ENCODE peak calls at places on chromosome 19, in six cellular contexts. H, O, F, N, L and T are unnamed samples. For H3K9me3 and H3K4me1, the result is how much of the 10 kb centered on the place peaks cover.

GRCh38 chr19:29923653-29924052 is 18.4 kb upstream of the URI1 start:
- DNase-seq in H (no peak), O (no peak), F (no peak), N (no peak), L (no peak), T (no peak)

GRCh38 chr19:19659646-19660245 is 3.7 kb downstream of the ATP13A1 start:
- DNase-seq in H (no peak), O (no peak), F (no peak), N (no peak), L (no peak), T (no peak)

GRCh38 chr19:13149628-13150186 is 468 bp downstream of the STX10 start:
- DNase-seq in H (peak), O (peak), F (peak), N (peak), L (no peak), T (peak)

GRCh38 chr19:55358943-55359908 is 3.8 kb downstream of the GARIN5B start:
- DNase-seq in H (no peak), O (no peak), F (no peak), N (no peak), L (no peak), T (no peak)

GRCh38 chr19:55913643-55914268 is 18.4 kb downstream of the NLRP13 start:
- DNase-seq in H (no peak), O (no peak), F (no peak), N (no peak), L (no peak), T (no peak)

GRCh38 chr19:31096047-31096446 is 253.2 kb downstream of the TSHZ3 start:
- DNase-seq in H (no peak), O (no peak), F (no peak), N (no peak), L (no peak), T (no peak)

GRCh38 chr19:55486971-55487883 is 1.0 kb upstream of the SSC5D start:
- DNase-seq in H (no peak), O (no peak), F (peak), N (peak), L (peak), T (peak)

GRCh38 chr19:35890113-35890650 is 10.2 kb downstream of the NFKBID start:
- DNase-seq in H (no peak), O (no peak), F (no peak), N (no peak), L (no peak), T (no peak)

GRCh38 chr19:2337329-2337707 is 8.8 kb downstream of the SPPL2B start:
- DNase-seq in H (no peak), O (peak), F (no peak), N (no peak), L (no peak), T (no peak)

GRCh38 chr19:54517483-54517882 is 14.9 kb downstream of the LAIR2 start:
- DNase-seq in H (peak), O (peak), F (peak), N (no peak), L (peak), T (peak)

GRCh38 chr19:29715695-29716581 is 877 bp upstream of the C19orf12 start:
- DNase-seq in H (peak), O (no peak), F (no peak), N (no peak), L (peak), T (peak)

GRCh38 chr19:51821921-51822716 is 27.2 kb downstream of the FPR3 start:
- DNase-seq in H (no peak), O (no peak), F (no peak), N (no peak), L (no peak), T (no peak)

GRCh38 chr19:51821511-51821910 is 26.6 kb downstream of the FPR3 start:
- DNase-seq in H (no peak), O (no peak), F (no peak), N (no peak), L (no peak), T (no peak)

GRCh38 chr19:51830263-51830662 is 35.3 kb downstream of the FPR3 start:
- DNase-seq in H (no peak), O (no peak), F (no peak), N (no peak), L (no peak), T (no peak)

GRCh38 chr19:51820821-51821446 is 26.0 kb downstream of the FPR3 start:
- DNase-seq in H (no peak), O (no peak), F (no peak), N (no peak), L (no peak), T (no peak)

DNA sequence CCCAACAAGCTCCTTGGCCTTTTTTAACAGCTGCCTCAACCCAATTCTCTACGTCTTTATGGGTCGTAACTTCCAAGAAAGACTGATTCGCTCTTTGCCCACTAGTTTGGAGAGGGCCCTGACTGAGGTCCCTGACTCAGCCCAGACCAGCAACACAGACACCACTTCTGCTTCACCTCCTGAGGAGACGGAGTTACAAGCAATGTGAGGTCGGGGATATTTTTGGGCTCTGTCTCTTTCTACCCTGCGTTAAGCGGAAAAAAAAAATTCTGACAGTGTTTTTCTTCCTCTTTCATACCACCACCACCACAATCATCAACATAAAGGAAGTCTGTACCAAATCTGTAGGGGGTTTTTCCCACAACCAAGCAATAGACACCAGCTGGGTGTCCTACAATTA is 29.6 kb downstream of the FPR3 start:
- DNase-seq in H (no peak), O (no peak), F (no peak), N (no peak), L (no peak), T (no peak)
- H3K9me3 ChIP-seq in H (under half), O (under half), F (under half), N (under half), L (under half), T (under half)

DNA sequence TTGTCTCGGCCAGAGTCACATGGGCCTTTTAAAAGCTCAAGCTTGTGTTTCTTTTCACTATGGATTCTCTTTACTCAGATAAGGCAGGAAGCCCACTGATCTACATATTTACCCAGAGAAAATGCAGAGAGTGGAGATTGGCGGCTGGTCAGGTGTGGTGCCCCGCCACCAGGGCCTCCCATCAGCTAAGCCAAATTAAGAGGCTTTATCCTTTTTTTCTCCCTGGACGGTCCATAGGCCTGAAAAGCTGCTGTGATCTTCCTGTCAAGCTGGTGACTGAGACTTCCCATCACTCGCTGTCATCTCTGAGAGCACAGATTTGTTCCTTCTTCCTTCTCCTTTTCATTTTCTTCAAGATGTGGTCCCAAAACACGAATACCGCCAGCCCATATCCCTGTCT is 1.9 kb downstream of the SAFB start:
- DNase-seq in H (peak), O (no peak), F (no peak), N (no peak), L (no peak), T (no peak)
- H3K4me1 ChIP-seq in H (half or more), O (under half), F (half or more), N (half or more), L (under half), T (under half)

GRCh38 chr19:57606931-57607330 is 7.1 kb upstream of the ZNF134 start:
- DNase-seq in H (no peak), O (no peak), F (no peak), N (no peak), L (no peak), T (no peak)

GRCh38 chr19:57613941-57614743 is at the start of gene ZNF134:
- DNase-seq in H (peak), O (peak), F (peak), N (peak), L (peak), T (peak)

GRCh38 chr19:57615346-57615745 is 1.3 kb downstream of the ZNF134 start:
- DNase-seq in H (no peak), O (no peak), F (no peak), N (no peak), L (no peak), T (no peak)

DNA sequence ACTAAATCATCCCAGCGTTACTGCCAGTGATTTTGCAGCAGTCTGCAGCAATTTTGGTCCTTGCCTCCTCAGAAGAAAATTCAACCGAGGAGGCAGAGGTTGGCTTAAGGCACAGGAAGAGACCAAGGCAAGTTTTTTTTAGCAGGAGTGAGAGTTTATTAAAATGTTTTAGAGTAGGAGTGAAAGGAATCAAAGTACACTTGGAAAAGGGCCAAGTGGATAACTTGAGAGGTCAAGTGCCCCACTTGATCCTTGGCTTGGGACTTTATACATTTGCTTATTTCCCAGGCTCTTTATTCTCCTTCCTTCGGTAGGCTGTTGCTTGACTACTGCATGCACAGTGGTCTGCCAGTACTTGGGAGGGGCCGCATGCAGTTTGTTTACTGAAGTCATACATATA is 2.9 kb upstream of the ZNF134 start:
- DNase-seq in H (no peak), O (no peak), F (no peak), N (no peak), L (no peak), T (no peak)
- H3K9me3 ChIP-seq in H (under half), O (under half), F (half or more), N (under half), L (under half), T (under half)

GRCh38 chr19:9945319-9945966 is 9.1 kb upstream of the OLFM2 start:
- DNase-seq in H (peak), O (no peak), F (peak), N (peak), L (peak), T (peak)
- H3K4me1 ChIP-seq in H (under half), O (under half), F (under half), N (under half), L (under half), T (under half)

DNA sequence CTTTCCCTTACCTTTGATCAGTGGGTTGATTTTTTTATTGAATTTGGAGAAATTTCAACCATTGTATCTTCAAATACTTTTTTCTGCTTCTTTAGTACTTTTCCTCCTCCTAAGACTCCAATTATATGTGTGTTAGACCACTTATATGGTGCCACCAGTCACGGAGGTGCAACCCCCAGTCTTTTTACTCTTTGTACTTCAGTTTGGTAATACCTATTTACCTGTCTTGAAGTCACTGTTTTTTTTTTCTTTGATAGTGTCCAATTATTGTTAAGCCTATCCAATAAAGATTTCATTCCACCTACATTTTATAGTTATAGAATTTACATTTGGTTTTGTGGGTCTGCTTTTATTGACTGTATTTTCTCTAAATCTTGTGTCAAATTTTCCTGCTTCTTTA is 14.9 kb downstream of the ZNF283 start:
- DNase-seq in H (no peak), O (no peak), F (no peak), N (no peak), L (no peak), T (no peak)
- H3K9me3 ChIP-seq in H (under half), O (under half), F (half or more), N (half or more), L (under half), T (half or more)

GRCh38 chr19:15315101-15315500 is 17.2 kb downstream of the BRD4 start:
- DNase-seq in H (no peak), O (no peak), F (no peak), N (peak), L (no peak), T (no peak)
- H3K4me1 ChIP-seq in H (half or more), O (under half), F (half or more), N (half or more), L (under half), T (under half)

DNA sequence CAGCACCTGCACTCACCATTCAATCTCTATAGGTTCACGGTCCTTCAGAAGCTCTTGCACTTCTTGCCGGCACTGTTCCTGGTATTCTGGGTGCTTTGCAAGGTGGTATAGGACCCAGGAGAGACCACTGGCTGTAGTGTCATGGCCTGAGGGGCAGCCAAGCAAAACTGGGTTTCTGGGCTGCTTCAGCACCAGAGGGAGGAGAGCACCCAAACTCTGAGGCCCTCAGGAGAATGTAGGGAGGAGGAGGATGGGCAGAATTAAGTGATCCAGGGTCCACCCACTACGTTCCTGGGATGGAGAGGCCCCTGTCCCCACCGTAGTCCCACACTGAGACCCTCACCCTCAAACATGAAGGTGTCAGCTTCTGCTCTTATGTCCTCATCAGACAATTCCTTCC is 12.3 kb downstream of the CYP4F11 start:
- DNase-seq in H (no peak), O (no peak), F (no peak), N (no peak), L (no peak), T (no peak)
- H3K9me3 ChIP-seq in H (under half), O (under half), F (under half), N (under half), L (under half), T (under half)